ENCODE peak calls at places on chromosomes 12 and 14, in four cellular contexts. F, X, A and W are unnamed samples.

GRCh38 chr12:2893007-2893406 is 2.3 kb downstream of the TULP3 start:
- DNase-seq in X (peak; percentile 46), F (no peak), A (peak; percentile 43), W (peak; percentile 9)

GRCh38 chr12:122021193-122021821 is 377 bp upstream of the BCL7A start:
- DNase-seq in X (no peak), F (no peak), A (no peak), W (no peak)

GRCh38 chr12:100020370-100020769 is 35.6 kb upstream of the ANKS1B start:
- DNase-seq in F (no peak), A (no peak), X (no peak), W (no peak)

GRCh38 chr14:102939820-102940561 is 17.5 kb downstream of the AMN start:
- DNase-seq in X (no peak), F (no peak), A (no peak), W (no peak)

GRCh38 chr14:22926316-22926715 is 2.9 kb downstream of the PRMT5 start:
- DNase-seq in F (no peak), A (peak; percentile 27), X (no peak), W (no peak)

GRCh38 chr14:47715330-47715729 is 39.9 kb upstream of the MDGA2 start:
- DNase-seq in A (no peak), F (no peak), X (no peak), W (no peak)

GRCh38 chr12:101876861-101877815 is at the start of gene DRAM1:
- DNase-seq in F (peak; percentile 41), X (peak; percentile 79), A (peak; percentile 92), W (peak; percentile 91)

GRCh38 chr14:24165785-24166184 is 4.7 kb downstream of the IRF9 start:
- DNase-seq in F (no peak), A (no peak), X (no peak), W (no peak)

GRCh38 chr12:58247633-58248032 is 306.3 kb downstream of the ATP23 start:
- DNase-seq in A (peak; percentile 19), X (no peak), F (peak; percentile 7), W (no peak)

GRCh38 chr12:52693261-52693660 is 10.1 kb downstream of the KRT77 start:
- DNase-seq in X (no peak), F (no peak), A (no peak), W (no peak)

GRCh38 chr12:45200497-45201043 is 15.3 kb upstream of the ANO6 start:
- DNase-seq in A (no peak), F (no peak), X (peak; percentile 48), W (no peak)

GRCh38 chr14:104749958-104750529 is 2.9 kb upstream of the SIVA1 start:
- DNase-seq in F (no peak), A (no peak), X (no peak), W (no peak)

GRCh38 chr14:49551569-49551968 is 34.6 kb downstream of the RPS29 start:
- DNase-seq in X (no peak), A (no peak), F (no peak), W (no peak)

GRCh38 chr14:91067186-91067585 is 6.7 kb upstream of the RPS6KA5 start:
- DNase-seq in X (no peak), F (no peak), A (no peak), W (no peak)

GRCh38 chr14:104845834-104846441 is 19.1 kb upstream of the CEP170B start:
- DNase-seq in X (peak; percentile 37), F (no peak), A (no peak), W (no peak)

GRCh38 chr14:90580381-90581335 is 183.8 kb downstream of the CALM1 start:
- DNase-seq in F (no peak), X (no peak), A (no peak), W (peak; percentile 40)

GRCh38 chr12:111363578-111363977 is 5.3 kb downstream of the PHETA1 start:
- DNase-seq in F (no peak), A (peak; percentile 39), X (no peak), W (no peak)

GRCh38 chr12:4908694-4909396 is 860 bp upstream of the KCNA1 start:
- DNase-seq in A (no peak), F (peak; percentile 90), X (no peak), W (no peak)

GRCh38 chr14:103846569-103847438 is 571 bp downstream of the PPP1R13B start:
- DNase-seq in X (no peak), A (no peak), F (no peak), W (peak; percentile 42)

GRCh38 chr12:122350444-122350843 is 72.0 kb downstream of the CLIP1 start:
- DNase-seq in F (no peak), A (no peak), X (no peak), W (no peak)

GRCh38 chr12:94187351-94187750 is 39.0 kb downstream of the PLXNC1 start:
- DNase-seq in X (no peak), A (no peak), F (no peak), W (no peak)

GRCh38 chr12:10086387-10086786 is 12.4 kb downstream of the CLEC1A start:
- DNase-seq in A (no peak), X (no peak), F (no peak), W (no peak)

GRCh38 chr12:693937-694533 is 30.8 kb upstream of the NINJ2 start:
- DNase-seq in F (no peak), A (peak; percentile 21), X (no peak), W (no peak)

GRCh38 chr14:68970736-68971135 is 8.4 kb downstream of the ACTN1 start:
- DNase-seq in F (no peak), X (no peak), A (no peak), W (no peak)

GRCh38 chr14:55416866-55417265 is 5.2 kb upstream of the ATG14 start:
- DNase-seq in F (no peak), A (peak; percentile 51), X (no peak), W (peak; percentile 30)

GRCh38 chr12:68359669-68360068 is 27.5 kb upstream of the MDM1 start:
- DNase-seq in A (no peak), F (no peak), X (no peak), W (no peak)

GRCh38 chr12:124412646-124413015 is 117.7 kb downstream of the RFLNA start:
- DNase-seq in X (no peak), F (no peak), A (no peak), W (no peak)

GRCh38 chr12:124411953-124412645 is 117.2 kb downstream of the RFLNA start:
- DNase-seq in F (no peak), X (no peak), A (no peak), W (no peak)

GRCh38 chr12:124410354-124411175 is 115.7 kb downstream of the RFLNA start:
- DNase-seq in A (no peak), X (no peak), F (no peak), W (no peak)

GRCh38 chr12:124413401-124413800 is 118.5 kb downstream of the RFLNA start:
- DNase-seq in F (no peak), A (no peak), X (no peak), W (no peak)

DNA sequence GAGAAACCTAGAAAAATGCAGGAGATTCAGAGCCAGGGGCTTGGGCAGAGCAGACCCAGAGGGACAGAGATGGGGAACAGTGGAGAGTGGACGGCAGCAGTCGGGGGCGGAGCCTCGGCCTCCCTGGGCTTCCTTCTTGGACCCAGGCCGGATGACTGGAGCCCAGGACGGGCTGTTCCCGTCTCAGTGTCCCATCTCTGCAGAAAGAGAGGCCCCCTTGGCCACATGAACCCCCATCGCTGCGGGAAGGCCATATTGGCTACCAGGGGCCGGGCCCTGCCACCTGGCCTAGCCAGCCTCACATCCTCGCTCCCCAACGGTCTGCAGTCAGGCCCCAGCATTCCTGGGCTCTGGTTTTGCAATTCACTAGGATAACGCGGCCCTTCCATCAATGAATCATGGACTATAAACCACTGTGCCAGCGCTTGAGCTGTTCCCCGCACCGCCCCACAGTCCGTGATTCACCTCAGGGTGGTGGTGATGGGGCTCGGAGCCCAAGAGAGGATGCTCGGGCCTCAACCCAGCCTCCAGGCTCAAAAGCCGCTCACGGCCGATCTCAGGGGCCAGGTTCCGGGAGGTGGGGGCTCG is 116.5 kb downstream of the RFLNA start:
- DNase-seq in A (peak; percentile 57), F (no peak), X (no peak), W (no peak)
- TF ChIP-seq PHF8 in A (no peak), F (no peak), X (no peak), W (no peak)

GRCh38 chr12:54415223-54415929 is 3.7 kb downstream of the ITGA5 start:
- DNase-seq in F (no peak), X (no peak), A (no peak), W (no peak)

GRCh38 chr12:54412786-54413185 is 6.3 kb downstream of the ITGA5 start:
- DNase-seq in F (no peak), A (no peak), X (no peak), W (no peak)

GRCh38 chr12:54414191-54414525 is 4.9 kb downstream of the ITGA5 start:
- DNase-seq in X (no peak), A (no peak), F (no peak), W (no peak)

GRCh38 chr12:54412348-54412747 is 6.7 kb downstream of the ITGA5 start:
- DNase-seq in X (no peak), F (no peak), A (no peak), W (no peak)

DNA sequence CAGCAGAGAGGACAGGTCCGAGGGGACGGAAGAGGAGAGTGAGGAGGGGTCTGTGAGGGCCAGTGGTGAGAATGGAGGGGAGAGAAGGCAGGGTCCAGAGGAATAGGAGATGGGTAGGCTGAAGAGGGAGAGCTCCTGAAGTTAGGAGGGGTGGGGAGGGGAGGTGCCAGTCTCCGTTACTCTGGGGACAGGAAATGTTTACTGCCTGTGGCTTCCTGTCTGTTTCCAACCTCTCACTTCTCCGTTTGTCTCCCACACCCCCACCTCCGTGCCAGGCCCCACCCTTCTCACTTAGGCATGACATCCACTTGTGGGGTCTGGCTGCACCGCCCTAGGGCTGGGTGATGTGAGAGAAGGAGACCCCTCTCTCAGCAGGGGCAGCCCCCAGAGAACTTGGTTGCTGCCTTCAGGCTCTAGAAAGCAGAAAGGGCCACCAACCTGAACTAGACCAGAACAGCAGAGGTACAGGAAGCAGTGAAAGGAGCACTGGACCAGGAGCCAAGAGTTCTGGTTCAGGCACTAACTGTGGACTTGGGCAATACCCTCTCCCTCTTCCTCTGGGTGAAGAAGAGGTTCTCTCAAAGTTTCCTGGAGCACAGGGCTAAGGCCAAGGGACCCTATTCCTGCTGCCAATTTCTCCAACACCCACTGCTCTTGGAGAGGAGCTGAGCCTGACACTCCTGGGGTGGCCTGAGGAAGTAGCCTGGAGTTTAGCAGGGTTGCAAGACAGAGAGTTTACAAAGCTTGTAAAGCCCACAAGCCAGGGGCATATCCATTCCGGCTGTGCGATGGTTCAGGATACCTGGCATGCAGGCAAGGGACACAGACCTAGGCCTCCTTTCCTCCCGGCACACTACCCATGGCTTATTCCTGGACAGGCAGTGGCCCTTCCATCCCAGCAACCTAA is 5.5 kb downstream of the ITGA5 start:
- DNase-seq in A (no peak), F (no peak), X (no peak), W (no peak)
- TF ChIP-seq PHF8 in A (no peak), F (no peak), X (no peak), W (no peak)

DNA sequence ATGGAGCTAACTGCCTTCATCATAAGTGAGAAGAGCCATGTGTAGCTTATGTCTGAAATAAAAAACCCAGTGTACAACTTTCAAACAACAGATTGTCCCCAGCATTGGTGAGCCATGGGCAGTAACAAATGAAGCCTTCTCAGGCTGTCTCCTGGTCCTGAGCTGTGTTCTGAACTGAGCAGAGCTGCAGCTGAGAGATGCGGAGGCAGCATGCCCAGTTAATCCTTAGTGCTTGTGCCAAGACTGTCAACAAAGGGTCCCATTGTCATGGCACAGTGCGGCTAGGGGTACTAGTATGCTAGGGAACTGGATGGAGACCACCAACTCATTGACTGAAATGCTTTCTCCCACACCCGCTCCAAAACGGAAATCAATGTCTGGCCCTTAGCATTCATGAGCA is 154.3 kb downstream of the RMST start:
- DNase-seq in X (no peak), F (no peak), A (no peak), W (no peak)
- TF ChIP-seq PHF8 in X (no peak), F (no peak), A (no peak), W (no peak)

DNA sequence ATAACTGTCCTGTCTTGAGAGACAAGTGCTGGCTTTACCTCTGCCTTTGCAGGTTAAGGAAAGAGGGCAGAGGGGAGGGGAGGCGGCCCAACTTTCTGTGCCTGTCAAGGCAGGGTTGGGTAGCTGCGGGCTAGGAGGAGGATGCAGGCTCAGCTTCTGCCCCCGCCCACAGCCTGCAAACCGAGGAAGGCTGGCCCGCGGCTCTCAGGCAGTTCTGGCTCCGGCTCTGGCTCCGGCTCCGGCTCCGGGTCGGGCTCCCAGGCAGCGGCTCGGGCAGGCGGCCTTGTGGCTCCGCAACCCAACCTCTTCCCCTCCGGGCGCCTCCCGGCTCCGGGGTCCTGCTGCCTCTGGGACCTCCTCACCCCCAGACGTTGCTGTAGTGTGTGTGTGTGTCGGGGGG is 92.9 kb downstream of the TMEM30B start:
- DNase-seq in A (peak; percentile 41), X (no peak), F (no peak), W (no peak)
- TF ChIP-seq PHF8 in A (no peak), X (no peak), F (no peak), W (no peak)